ENCODE peak calls at places on chromosomes 13 and 19, in six cellular contexts. K, J, M, A, T and C are unnamed samples.
A peak's percentile ranks its signal among the peaks of the same experiment; 100 is the strongest.

GRCh38 chr13:26457212-26457611 is 100.3 kb upstream of the WASF3 start:
- DNase-seq in T (no peak), M (no peak), A (no peak), J (no peak), K (peak; percentile 5), C (no peak)

GRCh38 chr19:30546332-30546731 is 174.1 kb downstream of the ZNF536 start:
- DNase-seq in J (no peak), K (no peak), M (no peak), T (no peak), A (no peak), C (no peak)

GRCh38 chr13:99867535-99868271 is 103.9 kb downstream of the ZIC5 start:
- DNase-seq in T (no peak), K (no peak), J (no peak), M (no peak), A (no peak), C (no peak)

GRCh38 chr13:112968910-112969691 is at the start of gene MCF2L:
- DNase-seq in A (peak; percentile 66), M (peak; percentile 31), T (peak; percentile 81), K (peak; percentile 16), J (peak; percentile 50), C (peak; percentile 73)

GRCh38 chr13:80337706-80338105 is 3.2 kb downstream of the SPRY2 start:
- DNase-seq in M (no peak), K (no peak), A (no peak), T (no peak), J (no peak), C (no peak)

GRCh38 chr19:13784731-13785452 is 10.4 kb upstream of the ZSWIM4 start:
- DNase-seq in J (peak; percentile 82), K (peak; percentile 65), A (peak; percentile 85), M (peak; percentile 58), T (peak; percentile 88), C (peak; percentile 75)

GRCh38 chr13:108437496-108437895 is 168.0 kb downstream of the TNFSF13B start:
- DNase-seq in T (no peak), M (no peak), A (no peak), J (no peak), K (peak; percentile 11), C (no peak)

GRCh38 chr19:17220207-17220758 is 5.1 kb downstream of the USE1 start:
- DNase-seq in J (no peak), K (peak; percentile 53), T (no peak), M (peak; percentile 71), A (no peak), C (no peak)

GRCh38 chr13:112910616-112911280 is 58.3 kb upstream of the MCF2L start:
- DNase-seq in K (no peak), J (no peak), M (no peak), A (no peak), T (no peak), C (no peak)

GRCh38 chr19:18904334-18905057 is 8.5 kb upstream of the CERS1 start:
- DNase-seq in T (no peak), J (no peak), K (no peak), M (no peak), A (no peak), C (no peak)

DNA sequence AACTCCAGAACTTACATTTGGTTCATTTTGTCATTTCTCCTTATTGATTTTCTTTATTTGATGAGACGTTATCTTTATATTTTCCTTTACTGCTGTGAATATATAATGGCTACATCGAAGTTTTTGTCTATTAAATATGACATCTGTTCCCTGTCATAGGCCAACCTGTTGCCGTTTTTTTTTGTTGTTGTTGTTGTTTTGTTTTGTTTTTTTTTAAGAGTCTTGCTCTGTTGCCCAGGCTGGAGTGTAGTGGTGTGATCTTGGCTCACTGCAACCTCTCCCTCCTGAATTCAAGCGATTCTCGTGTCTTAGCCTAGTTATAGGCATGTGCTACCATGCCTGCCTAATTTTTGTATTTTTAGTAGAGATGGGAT is 29.4 kb downstream of the ZNF780B start:
- DNase-seq in K (no peak), T (no peak), M (no peak), J (no peak), A (no peak), C (no peak)
- H3K9me3 ChIP-seq in K (peaks cover 100% of the 10 kb centered on the region), T (peaks cover 84% of the 10 kb centered on the region), M (peaks cover 58% of the 10 kb centered on the region), J (peaks cover 100% of the 10 kb centered on the region), A (peaks cover 15% of the 10 kb centered on the region), C (peaks cover 41% of the 10 kb centered on the region)

DNA sequence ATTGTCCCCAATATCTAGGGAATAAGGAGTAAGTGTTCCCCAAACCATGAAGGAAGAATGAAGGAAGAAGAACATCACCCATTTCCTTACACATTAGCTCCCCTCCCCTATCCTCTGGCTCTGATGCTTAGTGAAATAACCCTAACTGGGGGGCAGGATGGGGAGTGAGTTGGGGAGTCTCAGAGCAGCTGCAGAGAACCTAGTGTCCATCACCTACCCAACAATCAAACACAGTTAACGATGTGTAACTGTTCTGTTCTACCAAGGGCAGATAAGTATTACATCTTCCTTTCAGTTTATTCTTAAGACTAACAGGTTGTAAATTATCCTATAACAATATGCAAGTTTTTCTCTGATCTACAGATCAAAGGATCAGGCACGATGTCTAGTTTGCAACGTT is 12.8 kb downstream of the ELF1 start:
- DNase-seq in T (no peak), M (no peak), J (no peak), A (no peak), K (no peak), C (no peak)
- H3K4me1 ChIP-seq in T (peaks cover 25% of the 10 kb centered on the region), M (peaks cover 4% of the 10 kb centered on the region), J (peaks cover 36% of the 10 kb centered on the region), A (no peaks in the 10 kb centered on the region), K (peaks cover 65% of the 10 kb centered on the region), C (peaks cover 64% of the 10 kb centered on the region)

DNA sequence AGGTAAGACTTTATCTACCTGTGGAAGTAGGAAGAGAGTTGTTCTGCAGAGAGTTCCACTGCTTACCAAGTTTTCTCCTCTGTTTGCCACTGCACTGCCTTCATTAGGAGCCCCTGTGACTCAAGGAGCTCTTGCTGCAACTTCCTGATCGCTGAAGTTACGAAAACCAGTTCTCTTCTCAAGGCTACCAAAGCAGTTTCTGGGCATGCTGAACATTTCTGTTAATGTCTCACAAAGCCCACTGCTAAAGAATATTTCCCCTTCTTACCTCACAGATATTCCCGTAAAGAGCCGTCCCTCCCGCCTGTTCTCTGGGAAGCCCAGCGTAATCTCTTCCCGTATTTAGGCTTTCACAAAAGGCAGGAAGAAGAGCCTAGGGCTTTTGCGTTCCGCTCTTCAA is 82.6 kb upstream of the OXGR1 start:
- DNase-seq in A (no peak), K (no peak), M (no peak), J (no peak), T (no peak), C (no peak)
- H3K4me3 ChIP-seq in A (no peak overlapping the region), K (no peak overlapping the region), M (no peak overlapping the region), J (no peak overlapping the region), T (no peak overlapping the region), C (no peak overlapping the region)

DNA sequence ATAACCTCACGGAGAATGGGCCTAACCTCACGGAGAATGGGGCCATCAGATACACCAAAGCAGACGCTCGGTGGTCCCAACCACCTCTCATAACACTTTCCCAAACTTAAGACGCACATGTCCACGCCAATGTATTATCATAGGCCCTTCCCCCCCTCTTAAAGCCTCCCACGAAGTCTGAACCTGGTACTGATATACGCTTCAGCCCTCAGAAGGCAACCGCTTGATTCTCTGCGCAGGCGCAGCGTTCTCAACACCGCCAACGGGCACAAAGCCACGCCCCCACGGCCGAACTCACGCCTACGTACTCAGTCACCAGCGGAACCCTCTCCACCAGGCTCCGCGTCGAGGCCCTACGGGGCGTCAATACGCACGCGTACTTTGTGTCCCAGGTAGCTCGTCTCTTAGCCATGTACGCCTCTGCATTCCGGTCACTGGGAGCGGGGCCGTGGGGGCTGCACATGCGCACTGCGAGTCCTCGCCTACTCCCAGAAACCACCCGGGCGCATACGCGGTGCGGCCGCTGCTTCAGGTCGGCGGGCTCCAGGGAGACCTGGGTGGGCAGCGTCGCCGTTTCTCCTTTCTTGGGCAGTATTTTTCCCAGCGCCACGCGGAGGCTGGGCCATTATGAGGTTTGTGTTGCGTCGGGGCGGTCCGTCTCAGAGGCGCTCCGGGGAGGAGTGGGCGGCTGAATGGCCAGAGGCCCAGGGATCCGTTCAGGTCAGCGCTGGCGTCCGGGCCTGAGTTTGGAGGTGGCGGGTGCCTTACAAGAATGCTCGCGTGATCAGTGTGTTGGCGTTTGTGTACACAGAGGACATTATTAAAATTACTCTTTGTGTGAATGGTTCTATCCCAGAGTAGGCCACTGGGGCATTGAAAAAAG is 25.3 kb downstream of the ZNF582 start:
- DNase-seq in M (peak; percentile 89), T (peak; percentile 98), J (peak; percentile 95), K (peak; percentile 91), A (no peak), C (no peak)
- H3K9me3 ChIP-seq in M (no peaks in the 10 kb centered on the region), T (no peaks in the 10 kb centered on the region), J (peaks cover 21% of the 10 kb centered on the region), K (peaks cover 68% of the 10 kb centered on the region), A (no peaks in the 10 kb centered on the region), C (peaks cover 18% of the 10 kb centered on the region)

DNA sequence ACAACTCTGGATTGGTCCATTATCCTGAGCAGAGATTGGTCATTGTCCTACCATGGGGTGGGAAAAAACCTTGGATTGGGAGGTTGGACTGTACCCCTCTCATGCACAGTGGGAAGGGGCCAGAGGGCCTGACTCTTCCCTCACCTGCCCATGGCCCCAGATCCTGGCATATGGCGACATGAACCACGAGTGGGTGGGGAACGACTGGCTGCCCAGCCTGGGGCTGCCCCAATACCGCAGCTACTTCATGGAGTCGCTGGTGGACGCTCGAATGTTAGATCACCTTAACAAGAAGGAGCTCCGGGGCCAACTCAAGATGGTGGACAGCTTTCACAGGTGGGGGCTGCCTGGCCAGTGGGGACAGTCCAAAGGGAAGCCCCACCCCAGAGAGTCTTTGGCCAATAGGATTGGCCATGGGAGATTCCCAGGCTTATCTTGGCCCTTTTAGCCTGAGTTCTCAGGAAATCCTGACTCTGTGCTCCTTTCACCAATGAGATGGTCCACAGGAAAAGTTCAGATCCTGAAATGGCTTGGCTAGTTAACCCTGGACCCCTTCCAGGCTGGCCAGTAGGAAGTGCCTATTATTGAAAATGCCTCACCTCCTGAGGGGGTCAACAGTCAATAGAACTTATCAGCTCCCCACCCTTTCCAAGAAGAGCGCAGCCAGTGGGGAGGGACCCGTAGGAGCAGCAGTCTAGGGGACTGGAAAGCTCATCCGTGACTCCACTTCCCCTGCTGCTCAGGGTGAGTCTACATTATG is 7.1 kb downstream of the HRC start:
- DNase-seq in A (no peak), J (no peak), T (peak; percentile 59), K (no peak), M (no peak), C (no peak)
- H3K4me1 ChIP-seq in A (peaks cover 23% of the 10 kb centered on the region), J (peaks cover 25% of the 10 kb centered on the region), T (no peaks in the 10 kb centered on the region), K (peaks cover 31% of the 10 kb centered on the region), M (peaks cover 12% of the 10 kb centered on the region), C (peaks cover 13% of the 10 kb centered on the region)